ENCODE peak calls at places on chromosomes 11 and 22, in nine cellular contexts. W is cardiac muscle cell, E is cardiac fibroblast, Q is HFF-Myc, B is esophagus squamous epithelium, S is mesothelial cell of epicardium, Y is AG09309, L is DND-41, U is suprapubic skin. R is an unnamed sample.

GRCh38 chr11:34809191-34810106 is 106.7 kb downstream of the APIP start:
- DNase-seq in W (peak; percentile 37), E (peak; percentile 47), Q (no peak), B (no peak), S (no peak), Y (no peak), L (no peak), U (no peak), R (no peak)

GRCh38 chr11:119743041-119743440 is 14.0 kb upstream of the NECTIN1 start:
- DNase-seq in W (no peak), E (no peak), Q (no peak), B (no peak), S (no peak), Y (no peak), L (no peak), U (no peak), R (no peak)

GRCh38 chr11:85884581-85885021 is 29.4 kb downstream of the CCDC83 start:
- DNase-seq in W (peak; percentile 7), E (no peak), Q (no peak), B (no peak), S (no peak), Y (no peak), L (no peak), U (no peak), R (no peak)

GRCh38 chr22:45584621-45585436 is 82.1 kb downstream of the FBLN1 start:
- DNase-seq in W (no peak), E (no peak), Q (no peak), B (no peak), S (no peak), Y (no peak), L (no peak), U (no peak), R (no peak)

GRCh38 chr11:8566613-8567210 is 27.3 kb downstream of the STK33 start:
- DNase-seq in W (peak; percentile 62), E (peak; percentile 69), Q (peak; percentile 38), B (no peak), S (no peak), Y (peak; percentile 5), L (no peak), U (no peak), R (no peak)

GRCh38 chr22:50620861-50621490 is 7.0 kb downstream of the ARSA start:
- DNase-seq in W (no peak), E (no peak), Q (no peak), B (no peak), S (no peak), Y (no peak), L (peak; percentile 55), U (no peak), R (no peak)

GRCh38 chr11:57321996-57322880 is 2.5 kb downstream of the TNKS1BP1 start:
- DNase-seq in W (peak; percentile 99), E (peak; percentile 98), Q (peak; percentile 94), B (peak; percentile 30), S (peak; percentile 78), Y (peak; percentile 95), L (no peak), U (peak; percentile 97), R (no peak)

GRCh38 chr11:61787928-61788491 is 4.4 kb downstream of the TMEM258 start:
- DNase-seq in W (peak; percentile 88), E (peak; percentile 68), Q (peak; percentile 7), B (no peak), S (no peak), Y (no peak), L (peak; percentile 28), U (no peak), R (peak; percentile 29)

GRCh38 chr22:42075277-42075676 is 1.2 kb downstream of the PHETA2 start:
- DNase-seq in W (no peak), E (no peak), Q (no peak), B (no peak), S (peak; percentile 11), Y (no peak), L (no peak), U (peak; percentile 65), R (no peak)

GRCh38 chr22:42072606-42073330 is 1.3 kb upstream of the PHETA2 start:
- DNase-seq in W (no peak), E (no peak), Q (no peak), B (no peak), S (no peak), Y (no peak), L (no peak), U (peak; percentile 60), R (no peak)

GRCh38 chr22:42073568-42074152 is 388 bp upstream of the PHETA2 start:
- DNase-seq in W (no peak), E (no peak), Q (no peak), B (no peak), S (no peak), Y (no peak), L (no peak), U (peak; percentile 76), R (no peak)

GRCh38 chr22:42074846-42075245 is 798 bp downstream of the PHETA2 start:
- DNase-seq in W (no peak), E (peak; percentile 15), Q (no peak), B (no peak), S (no peak), Y (no peak), L (no peak), U (peak; percentile 50), R (no peak)

GRCh38 chr22:42074153-42074750 is at the start of gene PHETA2:
- DNase-seq in W (peak; percentile 63), E (peak; percentile 53), Q (no peak), B (no peak), S (peak; percentile 42), Y (no peak), L (no peak), U (peak; percentile 82), R (no peak)
- TF ChIP-seq CTCF in W (peak; percentile 42), E (peak; percentile 55), Q (no peak), B (peak; percentile 54), S (peak; percentile 37), Y (peak; percentile 60), L (no peak), U (peak; percentile 41), R (peak; percentile 52)

GRCh38 chr11:78914503-78914902 is 339.8 kb upstream of the NARS2 start:
- DNase-seq in W (no peak), E (no peak), Q (no peak), B (no peak), S (no peak), Y (no peak), L (no peak), U (no peak), R (no peak)

GRCh38 chr11:78920329-78920728 is 345.7 kb upstream of the NARS2 start:
- DNase-seq in W (no peak), E (no peak), Q (no peak), B (no peak), S (no peak), Y (no peak), L (no peak), U (no peak), R (no peak)

GRCh38 chr11:78912778-78913177 is 338.1 kb upstream of the NARS2 start:
- DNase-seq in W (no peak), E (no peak), Q (no peak), B (no peak), S (no peak), Y (no peak), L (no peak), U (no peak), R (no peak)

GRCh38 chr11:78921517-78921916 is 346.9 kb upstream of the NARS2 start:
- DNase-seq in W (no peak), E (no peak), Q (no peak), B (no peak), S (no peak), Y (no peak), L (peak; percentile 24), U (no peak), R (no peak)

GRCh38 chr11:78916759-78917158 is 342.1 kb upstream of the NARS2 start:
- DNase-seq in W (no peak), E (peak; percentile 9), Q (no peak), B (no peak), S (no peak), Y (no peak), L (no peak), U (no peak), R (no peak)
- TF ChIP-seq CTCF in W (peak; percentile 24), E (no peak), Q (no peak), B (no peak), S (peak; percentile 24), Y (peak; percentile 20), L (peak; percentile 5), U (no peak), R (no peak)

GRCh38 chr11:10564030-10564429 is 4.4 kb downstream of the LYVE1 start:
- DNase-seq in W (no peak), E (no peak), Q (no peak), B (no peak), S (no peak), Y (no peak), L (no peak), U (no peak), R (no peak)

GRCh38 chr11:10565493-10565892 is 3.0 kb downstream of the LYVE1 start:
- DNase-seq in W (no peak), E (no peak), Q (no peak), B (no peak), S (no peak), Y (no peak), L (no peak), U (no peak), R (no peak)

GRCh38 chr11:10566257-10566956 is 2.1 kb downstream of the LYVE1 start:
- DNase-seq in W (no peak), E (no peak), Q (no peak), B (no peak), S (no peak), Y (no peak), L (no peak), U (no peak), R (no peak)

GRCh38 chr11:10567466-10567865 is 999 bp downstream of the LYVE1 start:
- DNase-seq in W (no peak), E (no peak), Q (no peak), B (no peak), S (no peak), Y (no peak), L (no peak), U (no peak), R (no peak)

DNA sequence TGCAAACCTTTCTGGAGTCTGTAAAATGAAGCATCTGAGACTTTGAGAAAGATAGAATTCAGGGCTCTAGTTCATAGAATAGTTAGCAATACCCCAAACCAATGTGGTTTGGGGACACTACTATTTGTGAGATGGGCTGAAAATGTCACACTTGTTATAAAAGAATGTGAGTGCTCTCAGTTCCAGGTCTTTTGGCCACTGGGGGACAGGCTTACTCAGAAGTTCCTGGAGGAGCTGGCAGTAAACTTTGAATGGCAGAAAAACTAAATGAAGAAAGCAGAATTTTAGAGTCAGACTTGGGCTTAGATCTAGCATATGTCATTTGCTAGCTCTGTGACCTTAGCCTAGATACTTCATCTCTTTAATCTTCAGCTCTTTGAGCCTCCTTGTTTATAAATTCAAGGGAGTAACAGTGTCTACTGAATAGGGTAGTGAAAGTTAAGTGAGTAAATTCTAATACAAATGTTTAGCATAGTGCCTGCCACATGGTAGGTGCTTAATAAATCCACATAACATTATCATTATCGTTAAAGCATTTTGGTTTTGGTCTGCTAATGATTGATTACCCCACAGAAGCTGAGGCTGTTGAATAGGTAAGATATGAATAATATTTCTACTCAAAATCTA is 3.7 kb downstream of the LYVE1 start:
- DNase-seq in W (peak; percentile 41), E (peak; percentile 46), Q (no peak), B (no peak), S (no peak), Y (no peak), L (no peak), U (no peak), R (no peak)
- TF ChIP-seq CTCF in W (peak; percentile 47), E (peak; percentile 49), Q (peak; percentile 35), B (peak; percentile 39), S (no peak), Y (peak; percentile 55), L (no peak), U (no peak), R (no peak)

DNA sequence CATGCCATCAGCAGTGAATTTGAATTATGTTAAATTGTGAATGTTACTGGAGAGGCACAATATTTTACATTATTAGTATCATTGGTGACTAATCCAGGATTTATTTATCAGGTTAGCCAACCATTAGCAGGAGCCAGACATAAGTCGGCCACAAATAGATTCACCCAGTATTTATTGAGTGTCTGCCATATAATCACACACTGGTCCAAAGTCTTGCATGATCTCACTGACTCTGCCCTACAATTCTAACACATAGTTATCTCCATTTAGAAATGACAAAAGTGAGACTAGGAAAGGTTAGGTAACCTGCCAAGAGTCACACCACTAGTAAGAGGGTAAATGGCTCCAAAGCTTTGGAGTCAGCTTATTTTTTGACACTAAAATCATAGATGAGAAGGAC is 179.6 kb downstream of the BLID start:
- DNase-seq in W (no peak), E (peak; percentile 38), Q (no peak), B (no peak), S (no peak), Y (no peak), L (no peak), U (no peak), R (no peak)
- TF ChIP-seq CTCF in W (no peak), E (no peak), Q (no peak), B (no peak), S (no peak), Y (no peak), L (no peak), U (no peak), R (no peak)

R was measured in progenitor cell of endocrine pancreas.